ENCODE peak calls at places on chromosomes 12 and 14, in nine cellular contexts. J is GM23248, E is HCT116, X is OCI-LY7, O is GM23338, H is SK-N-SH, C is neural progenitor cell, Z is hepatocyte, Y is PC-3. G is an unnamed sample.

GRCh38 chr14:24309538-24310386 is at the start of gene LTB4R2:
- DNase-seq in J (no peak), E (no peak), X (no peak), O (no peak), H (no peak), C (no peak), Z (no peak), Y (no peak), G (no peak)

GRCh38 chr12:124906606-124907261 is 7.7 kb downstream of the UBC start:
- DNase-seq in J (peak), E (peak), X (peak), O (peak), H (peak), C (peak), Z (peak), Y (peak), G (peak)

GRCh38 chr12:26971963-26972362 is 33.7 kb downstream of the FGFR1OP2 start:
- DNase-seq in J (no peak), E (no peak), X (peak), O (no peak), H (no peak), C (no peak), Z (no peak), Y (no peak), G (peak)

GRCh38 chr12:42409471-42409870 is 83.5 kb downstream of the PPHLN1 start:
- DNase-seq in J (no peak), E (no peak), X (no peak), O (no peak), H (no peak), C (no peak), Z (no peak), Y (no peak), G (no peak)

GRCh38 chr14:52267501-52268190 is at the start of gene PTGDR:
- DNase-seq in J (peak), E (no peak), X (no peak), O (peak), H (peak), C (peak), Z (peak), Y (no peak), G (no peak)

GRCh38 chr12:40225337-40225983 is 663 bp downstream of the LRRK2 start:
- DNase-seq in J (peak), E (no peak), X (no peak), O (no peak), H (no peak), C (no peak), Z (no peak), Y (no peak), G (no peak)

GRCh38 chr12:8081228-8081920 is 700 bp upstream of the NECAP1 start:
- DNase-seq in J (peak), E (no peak), X (peak), O (no peak), H (no peak), C (no peak), Z (peak), Y (no peak), G (peak)

GRCh38 chr14:22532345-22533056 is 56.5 kb downstream of the DAD1 start:
- DNase-seq in J (peak), E (no peak), X (no peak), O (no peak), H (no peak), C (no peak), Z (no peak), Y (no peak), G (no peak)

GRCh38 chr12:43957732-43958131 is 121.9 kb downstream of the TMEM117 start:
- DNase-seq in J (peak), E (peak), X (peak), O (peak), H (peak), C (peak), Z (peak), Y (peak), G (peak)

GRCh38 chr12:123531091-123531490 is 2.4 kb downstream of the RILPL1 start:
- DNase-seq in J (no peak), E (no peak), X (no peak), O (no peak), H (no peak), C (no peak), Z (no peak), Y (no peak), G (no peak)

GRCh38 chr12:27252934-27253333 is 8.8 kb downstream of the STK38L start:
- DNase-seq in J (no peak), E (no peak), X (no peak), O (no peak), H (no peak), C (no peak), Z (no peak), Y (no peak), G (no peak)

GRCh38 chr12:76002598-76003262 is 28.8 kb downstream of the PHLDA1 start:
- DNase-seq in J (no peak), E (no peak), X (no peak), O (no peak), H (peak), C (no peak), Z (no peak), Y (no peak), G (no peak)

GRCh38 chr14:96625436-96625945 is 123.3 kb downstream of the PAPOLA start:
- DNase-seq in J (no peak), E (no peak), X (no peak), O (no peak), H (no peak), C (no peak), Z (no peak), Y (no peak), G (no peak)

GRCh38 chr12:28872654-28873268 is 276.3 kb upstream of the FAR2 start:
- DNase-seq in J (peak), E (peak), X (peak), O (peak), H (peak), C (peak), Z (peak), Y (peak), G (peak)

GRCh38 chr12:68011882-68012207 is 22.6 kb downstream of the IFNG-AS1 start:
- DNase-seq in J (peak), E (no peak), X (no peak), O (peak), H (no peak), C (no peak), Z (no peak), Y (no peak), G (no peak)

GRCh38 chr14:100285021-100285912 is 21.0 kb downstream of the SLC25A29 start:
- DNase-seq in J (peak), E (no peak), X (peak), O (peak), H (peak), C (peak), Z (peak), Y (peak), G (peak)

GRCh38 chr14:104694991-104695659 is 5.7 kb downstream of the INF2 start:
- DNase-seq in J (no peak), E (no peak), X (no peak), O (no peak), H (no peak), C (no peak), Z (no peak), Y (peak), G (no peak)

GRCh38 chr12:91852646-91853045 is 293.0 kb downstream of the BTG1 start:
- DNase-seq in J (no peak), E (no peak), X (no peak), O (no peak), H (no peak), C (no peak), Z (no peak), Y (peak), G (no peak)

GRCh38 chr14:22420598-22421186 is 168.3 kb downstream of the DAD1 start:
- DNase-seq in J (no peak), E (no peak), X (no peak), O (no peak), H (no peak), C (no peak), Z (no peak), Y (no peak), G (no peak)

GRCh38 chr12:22014041-22014782 is 31.8 kb upstream of the CMAS start:
- DNase-seq in J (no peak), E (no peak), X (no peak), O (no peak), H (no peak), C (no peak), Z (no peak), Y (no peak), G (no peak)

GRCh38 chr12:76586764-76587395 is 27.3 kb upstream of the OSBPL8 start:
- DNase-seq in J (peak), E (peak), X (peak), O (peak), H (peak), C (peak), Z (peak), Y (peak), G (peak)

GRCh38 chr12:110245278-110245868 is 35.7 kb upstream of the ATP2A2 start:
- DNase-seq in J (peak), E (no peak), X (peak), O (peak), H (peak), C (peak), Z (no peak), Y (peak), G (peak)

GRCh38 chr14:100022772-100023451 is 42.3 kb upstream of the EVL start:
- DNase-seq in J (peak), E (no peak), X (no peak), O (no peak), H (no peak), C (no peak), Z (peak), Y (no peak), G (no peak)

GRCh38 chr14:57390806-57391562 is 598 bp downstream of the NAA30 start:
- DNase-seq in J (peak), E (no peak), X (peak), O (peak), H (peak), C (peak), Z (peak), Y (peak), G (peak)

GRCh38 chr12:22116376-22116775 is 70.4 kb downstream of the CMAS start:
- DNase-seq in J (no peak), E (no peak), X (no peak), O (no peak), H (no peak), C (no peak), Z (no peak), Y (no peak), G (no peak)

GRCh38 chr14:53836546-53836945 is 120.1 kb downstream of the BMP4 start:
- DNase-seq in J (no peak), E (no peak), X (no peak), O (no peak), H (no peak), C (no peak), Z (no peak), Y (no peak), G (no peak)

GRCh38 chr14:102390486-102390885 is 27.7 kb downstream of the TECPR2 start:
- DNase-seq in J (peak), E (no peak), X (no peak), O (no peak), H (no peak), C (no peak), Z (no peak), Y (no peak), G (no peak)

GRCh38 chr12:130115646-130116045 is 46.6 kb upstream of the FZD10 start:
- DNase-seq in J (no peak), E (no peak), X (no peak), O (no peak), H (no peak), C (no peak), Z (no peak), Y (no peak), G (no peak)

GRCh38 chr14:96752156-96752555 is 45.0 kb upstream of the VRK1 start:
- DNase-seq in J (no peak), E (no peak), X (no peak), O (no peak), H (no peak), C (no peak), Z (no peak), Y (no peak), G (no peak)

GRCh38 chr14:54147285-54147684 is 190.7 kb upstream of the BMP4 start:
- DNase-seq in J (peak), E (no peak), X (no peak), O (no peak), H (no peak), C (no peak), Z (no peak), Y (peak), G (no peak)

GRCh38 chr14:80395031-80395430 is 183.7 kb upstream of the DIO2 start:
- DNase-seq in J (peak), E (no peak), X (no peak), O (no peak), H (no peak), C (no peak), Z (no peak), Y (no peak), G (no peak)

GRCh38 chr14:57066887-57067513 is 201.7 kb downstream of the EXOC5 start:
- DNase-seq in J (peak), E (peak), X (peak), O (peak), H (peak), C (peak), Z (peak), Y (peak), G (peak)

GRCh38 chr12:125841332-125841731 is 776.1 kb downstream of the AACS start:
- DNase-seq in J (no peak), E (no peak), X (no peak), O (no peak), H (no peak), C (no peak), Z (no peak), Y (no peak), G (no peak)

GRCh38 chr12:2627343-2628191 is 167.2 kb upstream of the FKBP4 start:
- DNase-seq in J (no peak), E (no peak), X (peak), O (no peak), H (no peak), C (no peak), Z (no peak), Y (no peak), G (no peak)

GRCh38 chr12:124681779-124682391 is 114.5 kb upstream of the NCOR2 start:
- DNase-seq in J (peak), E (no peak), X (no peak), O (no peak), H (no peak), C (no peak), Z (no peak), Y (peak), G (no peak)

GRCh38 chr12:16606201-16606849 is 363 bp upstream of the LMO3 start:
- DNase-seq in J (peak), E (no peak), X (peak), O (peak), H (peak), C (peak), Z (peak), Y (peak), G (peak)

GRCh38 chr14:52380294-52380693 is 66.2 kb downstream of the PTGER2 start:
- DNase-seq in J (peak), E (no peak), X (no peak), O (no peak), H (no peak), C (no peak), Z (no peak), Y (peak), G (no peak)

GRCh38 chr14:39023939-39024871 is 78.8 kb downstream of the SEC23A start:
- DNase-seq in J (no peak), E (no peak), X (no peak), O (no peak), H (no peak), C (no peak), Z (peak), Y (no peak), G (no peak)

GRCh38 chr12:33439587-33440011 is at the start of gene SYT10:
- DNase-seq in J (peak), E (no peak), X (no peak), O (peak), H (peak), C (peak), Z (peak), Y (no peak), G (no peak)

GRCh38 chr12:125124320-125124966 is 59.2 kb downstream of the AACS start:
- DNase-seq in J (no peak), E (no peak), X (peak), O (no peak), H (no peak), C (no peak), Z (peak), Y (peak), G (no peak)

GRCh38 chr12:104456950-104457745 is 400 bp downstream of the CHST11 start:
- DNase-seq in J (peak), E (no peak), X (peak), O (peak), H (peak), C (peak), Z (peak), Y (peak), G (peak)
- H2AFZ ChIP-seq in J (peak), E (no peak), X (peak), O (peak), H (peak), C (peak), Z (peak), Y (peak), G (peak)

GRCh38 chr12:6428326-6428725 is 16.4 kb upstream of the CD27 start:
- DNase-seq in J (no peak), E (no peak), X (no peak), O (no peak), H (no peak), C (no peak), Z (no peak), Y (no peak), G (no peak)

GRCh38 chr12:6424008-6424347 is 20.8 kb upstream of the CD27 start:
- DNase-seq in J (no peak), E (no peak), X (no peak), O (no peak), H (no peak), C (no peak), Z (no peak), Y (no peak), G (no peak)

GRCh38 chr12:6425588-6426531 is 18.9 kb upstream of the CD27 start:
- DNase-seq in J (no peak), E (no peak), X (peak), O (no peak), H (no peak), C (no peak), Z (no peak), Y (no peak), G (no peak)

GRCh38 chr12:6424848-6425247 is 19.9 kb upstream of the CD27 start:
- DNase-seq in J (no peak), E (no peak), X (no peak), O (no peak), H (no peak), C (no peak), Z (no peak), Y (no peak), G (no peak)

DNA sequence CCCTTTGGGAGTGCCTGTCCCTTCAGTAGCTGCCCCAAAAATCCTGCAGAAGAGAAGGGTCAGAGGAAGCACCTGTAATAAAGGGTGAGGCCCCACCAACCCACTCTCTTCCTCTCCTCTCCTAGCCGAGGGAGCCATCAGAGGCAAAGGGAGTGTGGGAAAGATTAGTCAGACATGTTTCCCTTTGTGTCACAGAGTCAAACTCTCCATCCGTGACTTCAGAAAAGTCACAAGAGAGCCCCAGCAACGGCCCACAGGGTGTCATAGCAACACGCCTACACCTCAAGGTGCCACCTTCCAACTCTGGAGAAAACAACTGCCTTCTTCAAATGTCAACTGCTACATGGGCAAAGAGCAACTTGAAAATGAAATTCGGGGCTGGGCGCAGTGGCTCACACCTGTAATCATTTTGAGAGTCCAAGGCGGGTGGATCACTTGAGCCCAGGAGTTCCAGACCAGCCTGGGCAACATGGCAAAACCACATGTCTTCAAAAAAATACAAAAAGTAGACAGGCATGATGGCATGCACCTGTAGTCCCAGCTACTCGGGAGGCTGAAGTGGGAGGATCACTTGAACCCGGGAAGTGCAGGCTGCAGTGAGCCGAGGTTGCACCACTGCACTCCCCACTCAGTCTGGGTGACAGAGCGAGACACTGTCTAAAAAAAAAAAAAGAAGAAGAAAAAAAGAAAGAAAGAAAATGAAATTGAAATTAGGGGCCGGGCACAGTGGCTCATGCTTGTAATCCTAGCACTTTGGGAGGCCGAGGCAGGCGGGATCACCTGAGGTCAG is 17.7 kb upstream of the CD27 start:
- DNase-seq in J (no peak), E (no peak), X (peak), O (no peak), H (no peak), C (no peak), Z (no peak), Y (no peak), G (peak)
- TF ChIP-seq EZH2phosphoT487 in J (no peak), E (no peak), X (no peak), O (no peak), H (no peak), C (no peak), Z (no peak), Y (no peak), G (no peak)

DNA sequence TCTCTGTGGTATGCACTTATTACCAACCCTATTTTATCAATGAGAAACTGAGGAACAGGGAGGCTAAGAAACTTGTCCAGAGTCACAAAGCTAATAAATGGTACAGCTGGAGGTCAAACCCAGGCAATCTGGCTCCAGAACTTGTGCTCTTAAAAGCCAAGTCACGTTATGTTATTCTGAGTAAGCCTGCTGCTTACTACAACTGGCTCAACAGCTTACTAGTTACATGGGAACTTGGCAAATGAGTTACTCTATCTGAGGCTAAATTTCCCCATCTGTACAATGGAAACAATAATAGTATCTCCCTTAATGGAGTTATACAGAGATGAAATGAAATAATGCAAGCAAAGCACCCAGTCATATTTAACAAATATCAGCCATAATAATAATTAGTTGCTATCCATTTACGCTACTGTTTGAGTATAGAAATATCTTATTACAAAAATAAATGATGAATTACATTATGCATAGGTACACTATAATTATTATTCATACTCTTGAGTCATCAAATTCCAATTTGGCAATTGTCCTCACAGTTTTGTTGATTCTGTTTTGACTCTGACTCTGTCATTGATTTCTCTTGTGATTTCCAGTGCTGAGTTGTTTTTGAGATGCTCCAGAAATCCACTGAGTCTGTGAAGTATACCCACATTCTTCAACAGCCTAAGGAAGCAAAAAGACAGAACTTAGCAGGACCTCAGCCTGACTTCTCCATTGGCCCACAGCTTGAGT is 112.2 kb downstream of the TBX5 start:
- DNase-seq in J (peak), E (no peak), X (no peak), O (no peak), H (no peak), C (no peak), Z (no peak), Y (no peak), G (no peak)
- H2AFZ ChIP-seq in J (no peak), E (no peak), X (no peak), O (no peak), H (no peak), C (no peak), Z (no peak), Y (no peak), G (no peak)

DNA sequence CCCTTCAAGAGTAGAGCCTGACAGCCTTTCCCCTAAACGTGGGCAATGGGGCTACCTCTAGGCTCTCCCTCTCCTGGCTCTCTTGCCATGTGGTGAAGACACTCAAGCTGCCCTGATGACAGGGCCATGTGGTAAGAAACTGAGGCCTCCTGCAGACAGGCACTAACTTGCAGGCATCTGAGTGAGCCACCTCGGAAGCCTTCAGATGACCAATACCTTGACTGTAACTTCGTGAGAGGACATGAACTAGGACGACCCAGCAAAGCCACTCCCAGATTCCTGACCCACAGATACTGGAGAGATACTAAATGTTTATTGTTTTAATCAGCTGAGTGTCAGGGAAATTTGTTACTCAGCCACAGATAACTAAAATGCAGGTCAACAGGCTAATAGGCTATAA is 96.4 kb downstream of the EFCAB11 start:
- DNase-seq in J (no peak), E (no peak), X (no peak), O (no peak), H (no peak), C (no peak), Z (peak), Y (no peak), G (no peak)
- TF ChIP-seq EZH2phosphoT487 in J (no peak), E (no peak), X (no peak), O (no peak), H (no peak), C (no peak), Z (no peak), Y (no peak), G (no peak)